ENCODE peak calls at places on chromosomes 13 and 19, in six cellular contexts. B is ovary, H is glutamatergic neuron, I is astrocyte of the spinal cord, M is left lung, Z is KG1. Y is an unnamed sample.

GRCh38 chr19:19062454-19063182 is 1.2 kb upstream of the SLC25A42 start:
- DNase-seq in B (no peak), I (peak), H (no peak), M (peak), Z (no peak), Y (peak)

GRCh38 chr13:46386996-46387851 is at the start of gene RUBCNL:
- DNase-seq in M (peak), I (peak), H (peak), B (no peak), Z (no peak), Y (no peak)

GRCh38 chr13:87982436-87982835 is 311.3 kb downstream of the SLITRK5 start:
- DNase-seq in M (no peak), I (no peak), B (no peak), Z (no peak), H (no peak), Y (no peak)

GRCh38 chr13:29487466-29488454 is 107.7 kb downstream of the SLC7A1 start:
- DNase-seq in M (no peak), H (no peak), Z (no peak), B (no peak), I (no peak), Y (no peak)

GRCh38 chr19:37992761-37993160 is 85.8 kb downstream of the SIPA1L3 start:
- DNase-seq in Z (no peak), B (no peak), I (no peak), H (no peak), M (no peak), Y (no peak)

GRCh38 chr13:45623516-45624090 is 8.1 kb upstream of the ERICH6B start:
- DNase-seq in I (peak), M (no peak), Z (peak), B (no peak), H (no peak), Y (no peak)

GRCh38 chr19:3606690-3607289 is at the start of gene TBXA2R:
- DNase-seq in H (peak), B (peak), Z (no peak), M (peak), I (peak), Y (peak)

GRCh38 chr13:49304763-49305695 is 57.3 kb downstream of the CDADC1 start:
- DNase-seq in M (no peak), H (no peak), I (no peak), B (no peak), Z (no peak), Y (no peak)

GRCh38 chr19:29260477-29261317 is 47.7 kb upstream of the UQCRFS1 start:
- DNase-seq in Z (no peak), M (no peak), B (no peak), I (no peak), H (peak), Y (peak)

GRCh38 chr19:41999878-42000208 is 5.8 kb upstream of the ATP1A3 start:
- DNase-seq in B (no peak), M (no peak), Z (no peak), H (no peak), I (no peak), Y (no peak)

GRCh38 chr19:13208131-13208963 is 58.1 kb downstream of the IER2 start:
- DNase-seq in B (peak), M (peak), Z (peak), H (peak), I (peak), Y (no peak)

GRCh38 chr19:42269518-42270345 is 680 bp downstream of the CIC start:
- DNase-seq in H (no peak), M (peak), B (peak), Z (no peak), I (no peak), Y (no peak)

GRCh38 chr13:110689041-110689440 is 16.9 kb downstream of the CARS2 start:
- DNase-seq in I (no peak), Z (no peak), H (no peak), B (no peak), M (no peak), Y (no peak)

GRCh38 chr19:38389957-38390924 is 1.7 kb downstream of the SPRED3 start:
- DNase-seq in Z (no peak), B (no peak), I (no peak), M (no peak), H (no peak), Y (no peak)

GRCh38 chr19:6536138-6536671 is 5.4 kb downstream of the TNFSF9 start:
- DNase-seq in H (no peak), M (peak), B (no peak), Z (peak), I (peak), Y (peak)

GRCh38 chr13:98393873-98394272 is 183.0 kb downstream of the STK24 start:
- DNase-seq in I (no peak), H (no peak), Z (no peak), M (no peak), B (no peak), Y (no peak)

GRCh38 chr19:23762884-23763711 is 4.4 kb upstream of the ZNF681 start:
- DNase-seq in H (peak), M (peak), I (peak), B (peak), Z (peak), Y (peak)